ENCODE peak calls at places on chromosomes 3 and 15, in five cellular contexts. M, P, K, V and R are unnamed samples. For H3K4me1 and H3K36me3, the result is how much of the 10 kb centered on the place peaks cover.

GRCh38 chr15:35151381-35151780 is 66.3 kb upstream of the NANOGP8 start:
- DNase-seq in M (no peak), P (no peak), K (no peak), V (no peak), R (no peak)

GRCh38 chr15:62781081-62781497 is 261.5 kb upstream of the TPM1 start:
- DNase-seq in M (no peak), P (no peak), K (no peak), V (no peak), R (no peak)

GRCh38 chr3:134311265-134311664 is 60.6 kb upstream of the RYK start:
- DNase-seq in M (no peak), P (no peak), K (peak), V (no peak), R (no peak)

GRCh38 chr3:54706783-54707182 is 221.1 kb downstream of the LRTM1 start:
- DNase-seq in M (no peak), P (no peak), K (no peak), V (no peak), R (no peak)

GRCh38 chr15:101530224-101530958 is 40.9 kb upstream of the PCSK6 start:
- DNase-seq in M (no peak), P (no peak), K (peak), V (no peak), R (no peak)

GRCh38 chr15:34084086-34084485 is 17.6 kb downstream of the EMC7 start:
- DNase-seq in M (no peak), P (no peak), K (peak), V (no peak), R (no peak)

GRCh38 chr3:32569540-32570425 is 875 bp downstream of the DYNC1LI1 start:
- DNase-seq in M (peak), P (peak), K (peak), V (peak), R (peak)

GRCh38 chr15:29888651-29889050 is 66.4 kb upstream of the TJP1 start:
- DNase-seq in M (peak), P (no peak), K (no peak), V (no peak), R (no peak)

GRCh38 chr3:186417791-186418190 is 55.8 kb upstream of the DGKG start:
- DNase-seq in M (no peak), P (no peak), K (peak), V (no peak), R (no peak)

GRCh38 chr15:58399737-58400136 is 32.1 kb upstream of the LIPC start:
- DNase-seq in M (no peak), P (no peak), K (no peak), V (no peak), R (no peak)

GRCh38 chr15:39593071-39594055 is 12.5 kb downstream of the THBS1 start:
- DNase-seq in M (no peak), P (no peak), K (peak), V (no peak), R (no peak)

GRCh38 chr15:66097151-66098018 is 156.2 kb downstream of the MEGF11 start:
- DNase-seq in M (no peak), P (no peak), K (no peak), V (no peak), R (no peak)

GRCh38 chr3:67083277-67083676 is 85.2 kb downstream of the KBTBD8 start:
- DNase-seq in M (no peak), P (peak), K (peak), V (peak), R (no peak)

GRCh38 chr15:77009646-77010311 is 14.9 kb downstream of the PSTPIP1 start:
- DNase-seq in M (no peak), P (no peak), K (no peak), V (no peak), R (no peak)

GRCh38 chr15:29518442-29518841 is 248.8 kb upstream of the NSMCE3 start:
- DNase-seq in M (peak), P (no peak), K (no peak), V (no peak), R (no peak)

GRCh38 chr15:67967871-67968423 is 86.2 kb upstream of the PIAS1 start:
- DNase-seq in M (peak), P (no peak), K (no peak), V (no peak), R (peak)

GRCh38 chr3:129112308-129113052 is 9.1 kb downstream of the RAB43 start:
- DNase-seq in M (no peak), P (no peak), K (no peak), V (peak), R (no peak)

GRCh38 chr3:86056962-86057361 is 934.0 kb downstream of the VGLL3 start:
- DNase-seq in M (no peak), P (no peak), K (no peak), V (no peak), R (no peak)

GRCh38 chr3:54681706-54682105 is 246.2 kb downstream of the LRTM1 start:
- DNase-seq in M (no peak), P (no peak), K (no peak), V (no peak), R (no peak)

GRCh38 chr3:67297715-67298475 is 299.8 kb downstream of the KBTBD8 start:
- DNase-seq in M (no peak), P (no peak), K (no peak), V (no peak), R (no peak)

GRCh38 chr3:64443553-64444331 is 218.5 kb upstream of the PRICKLE2 start:
- DNase-seq in M (no peak), P (no peak), K (no peak), V (no peak), R (no peak)

GRCh38 chr3:177525414-177525813 is 328.1 kb upstream of the TBL1XR1 start:
- DNase-seq in M (no peak), P (no peak), K (no peak), V (no peak), R (no peak)

GRCh38 chr3:158773166-158773565 is 28.7 kb upstream of the MFSD1 start:
- DNase-seq in M (no peak), P (no peak), K (no peak), V (no peak), R (no peak)

GRCh38 chr15:101366853-101367252 is 71.8 kb upstream of the SNRPA1 start:
- DNase-seq in M (no peak), P (no peak), K (no peak), V (no peak), R (no peak)

GRCh38 chr15:64667736-64668161 is 107.6 kb downstream of the RBPMS2 start:
- DNase-seq in M (no peak), P (no peak), K (no peak), V (no peak), R (no peak)

GRCh38 chr3:100268986-100269385 is 8.2 kb downstream of the TBC1D23 start:
- DNase-seq in M (no peak), P (no peak), K (no peak), V (no peak), R (no peak)

GRCh38 chr15:62606376-62607164 is 436.0 kb upstream of the TPM1 start:
- DNase-seq in M (peak), P (no peak), K (peak), V (no peak), R (no peak)

GRCh38 chr3:87167634-87168456 is 59.3 kb upstream of the CHMP2B start:
- DNase-seq in M (peak), P (peak), K (peak), V (no peak), R (no peak)

GRCh38 chr15:66912001-66912400 is 153.4 kb upstream of the SMAD3 start:
- DNase-seq in M (no peak), P (peak), K (no peak), V (peak), R (no peak)

GRCh38 chr15:71003314-71003713 is 110.7 kb downstream of the LRRC49 start:
- DNase-seq in M (no peak), P (no peak), K (peak), V (no peak), R (no peak)

GRCh38 chr3:139774570-139775302 is 97.0 kb upstream of the NMNAT3 start:
- DNase-seq in M (peak), P (no peak), K (no peak), V (no peak), R (no peak)

GRCh38 chr3:57752307-57752706 is 3.8 kb upstream of the SLMAP start:
- DNase-seq in M (no peak), P (no peak), K (peak), V (no peak), R (no peak)

GRCh38 chr15:62782100-62782791 is 260.3 kb upstream of the TPM1 start:
- DNase-seq in M (peak), P (no peak), K (peak), V (no peak), R (no peak)

GRCh38 chr3:83567935-83568334 is 1390.9 kb upstream of the CADM2 start:
- DNase-seq in M (no peak), P (no peak), K (no peak), V (no peak), R (no peak)

GRCh38 chr3:139378587-139378986 is 10.9 kb downstream of the COPB2 start:
- DNase-seq in M (no peak), P (no peak), K (no peak), V (no peak), R (no peak)

GRCh38 chr3:13080591-13080990 is 7.4 kb upstream of the IQSEC1 start:
- DNase-seq in M (no peak), P (no peak), K (peak), V (no peak), R (no peak)
- H3K4me1 ChIP-seq in M (under half), P (under half), K (under half), V (under half), R (under half)

GRCh38 chr3:52226229-52226817 is 878 bp upstream of the TLR9 start:
- DNase-seq in M (no peak), P (peak), K (no peak), V (no peak), R (peak)
- H3K36me3 ChIP-seq in M (under half), P (under half), K (under half), V (under half), R (under half)

DNA sequence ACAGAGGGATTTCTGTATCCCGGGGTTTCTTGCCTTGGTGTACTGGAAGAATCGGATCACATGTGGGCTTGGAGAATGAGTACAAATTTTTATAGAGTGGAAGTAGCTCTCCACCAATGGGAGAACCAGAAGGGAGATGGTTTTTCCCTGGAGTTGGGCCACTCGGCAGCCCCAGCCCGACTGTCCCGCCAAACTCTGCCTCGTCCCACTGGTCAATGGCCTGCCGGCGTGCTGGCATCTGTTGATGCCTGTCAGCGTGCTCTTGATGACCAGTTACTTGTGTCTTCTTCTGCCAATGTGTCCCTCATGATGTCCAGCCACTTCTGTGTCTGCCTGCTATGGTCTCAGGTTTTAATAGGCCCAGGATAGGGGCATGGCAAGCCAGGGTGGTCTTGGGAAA is 100.5 kb downstream of the CFAP44 start:
- DNase-seq in M (no peak), P (no peak), K (no peak), V (no peak), R (no peak)
- H3K27ac ChIP-seq in M (no peak), P (no peak), K (no peak), V (no peak), R (no peak)

GRCh38 chr15:69631978-69632377 is 179.4 kb downstream of the RPLP1 start:
- DNase-seq in M (no peak), P (no peak), K (no peak), V (no peak), R (no peak)
- H3K4me1 ChIP-seq in M (under half), P (under half), K (under half), V (under half), R (under half)

GRCh38 chr15:48486228-48486627 is 155.0 kb downstream of the DUT start:
- DNase-seq in M (no peak), P (no peak), K (no peak), V (no peak), R (no peak)
- H3K36me3 ChIP-seq in M (under half), P (under half), K (under half), V (under half), R (half or more)

GRCh38 chr3:116512281-116512680 is 67.0 kb upstream of the LSAMP start:
- DNase-seq in M (no peak), P (no peak), K (no peak), V (no peak), R (no peak)

GRCh38 chr3:116517308-116517707 is 72.0 kb upstream of the LSAMP start:
- DNase-seq in M (no peak), P (no peak), K (no peak), V (no peak), R (no peak)

DNA sequence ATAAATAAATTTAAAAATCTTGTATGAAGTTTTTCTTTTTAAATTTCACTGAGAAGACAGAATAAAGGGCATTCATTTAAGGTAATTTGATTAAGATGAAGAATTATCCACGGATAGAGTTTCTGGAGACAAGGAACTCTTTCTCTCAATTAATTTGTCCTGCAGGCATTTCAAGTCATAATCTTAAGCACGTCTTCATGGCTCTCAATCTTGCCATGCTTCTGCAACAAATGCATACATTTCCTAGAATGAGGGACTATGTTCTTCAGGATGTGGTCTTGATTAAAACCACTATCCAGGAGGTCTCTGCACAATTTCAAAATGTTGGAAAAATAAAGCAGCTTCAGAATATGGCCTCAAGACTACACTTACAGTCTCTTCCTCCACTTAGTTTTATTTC is 67.6 kb upstream of the LSAMP start:
- DNase-seq in M (no peak), P (no peak), K (no peak), V (no peak), R (no peak)
- H3K27ac ChIP-seq in M (no peak), P (no peak), K (no peak), V (no peak), R (no peak)

DNA sequence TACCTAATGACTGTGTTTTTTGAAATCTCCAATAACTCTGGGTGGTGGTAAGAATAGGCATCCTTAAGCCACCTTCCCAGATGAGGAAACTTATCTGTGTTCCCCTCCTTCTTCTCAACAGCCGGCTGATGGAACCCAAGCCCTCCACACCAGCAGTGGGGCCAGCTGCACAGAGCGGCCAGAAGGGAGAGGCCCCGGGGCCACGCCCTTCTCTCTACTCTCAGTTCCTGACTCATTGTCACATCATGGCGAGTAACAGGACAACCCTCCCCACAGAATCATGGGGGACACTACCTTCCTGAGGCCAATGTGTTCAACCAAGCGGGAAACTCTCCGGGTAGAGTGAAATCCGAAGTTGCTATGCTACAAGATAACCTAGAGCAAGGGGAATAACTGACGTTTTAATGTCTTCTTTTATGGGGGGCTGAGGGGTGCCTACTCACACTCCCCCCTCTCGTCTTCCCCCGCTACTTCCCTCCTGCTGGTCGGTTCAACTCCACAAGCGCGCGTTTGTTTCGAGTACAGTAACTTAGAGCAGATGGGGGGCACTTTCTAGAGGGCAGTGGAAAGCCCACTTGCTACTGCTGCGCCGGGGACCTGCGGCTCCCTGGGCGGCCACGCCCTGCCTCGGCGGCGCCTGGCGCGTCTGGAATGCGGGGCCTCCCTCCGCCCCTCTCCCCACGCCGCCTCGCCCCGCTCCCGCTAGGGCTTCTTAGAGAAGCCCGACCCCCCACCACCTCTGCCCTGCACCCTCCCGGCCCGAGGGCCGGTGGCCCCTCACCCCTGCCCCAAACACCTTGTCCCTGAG is 618 bp downstream of the ANXA2 start:
- DNase-seq in M (peak), P (peak), K (peak), V (peak), R (peak)
- H3K4me1 ChIP-seq in M (half or more), P (under half), K (half or more), V (under half), R (under half)

DNA sequence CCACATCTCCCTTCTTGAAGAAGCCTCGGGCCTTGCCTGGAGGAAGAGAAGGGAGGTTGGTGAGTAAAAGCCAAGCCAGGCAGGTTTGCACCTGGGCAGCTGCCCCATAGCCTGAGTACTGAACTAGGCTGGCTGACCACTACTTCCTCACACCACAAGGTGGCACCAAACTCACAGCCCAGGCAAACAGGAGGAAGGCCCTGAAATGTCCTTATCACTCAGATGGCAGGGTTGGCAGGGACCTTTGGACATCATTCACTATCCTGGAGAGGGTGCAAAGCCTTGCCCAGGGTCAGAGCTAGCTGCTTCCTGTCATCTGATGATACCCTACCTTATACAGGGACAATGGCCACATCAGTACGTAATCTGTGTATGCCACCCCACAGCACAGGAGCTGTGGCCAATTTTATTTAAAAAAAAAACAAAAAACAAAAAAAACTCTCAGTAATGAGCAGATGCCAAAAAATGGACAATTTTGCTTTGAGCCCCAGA is 2.2 kb upstream of the GRAMD2A start:
- DNase-seq in M (peak), P (peak), K (peak), V (peak), R (peak)
- H3K36me3 ChIP-seq in M (half or more), P (half or more), K (half or more), V (under half), R (half or more)

GRCh38 chr15:73239564-73240208 is 129.1 kb downstream of the HCN4 start:
- DNase-seq in M (no peak), P (no peak), K (peak), V (no peak), R (no peak)
- H3K27ac ChIP-seq in M (no peak), P (no peak), K (no peak), V (no peak), R (no peak)